ENCODE peak calls at places on chromosomes 16 and 17, in four cellular contexts. E is CD8-positive, alpha-beta memory T cell; X is SK-MEL-5; G is PC-3. S is an unnamed sample.

GRCh38 chr16:20415541-20415940 is 6.2 kb downstream of the ACSM5 start:
- DNase-seq in X (no peak), E (no peak), G (peak), S (no peak)

GRCh38 chr16:54335230-54335629 is 48.6 kb upstream of the IRX3 start:
- DNase-seq in X (no peak), E (no peak), G (no peak), S (no peak)

GRCh38 chr17:79875511-79875910 is 36.3 kb upstream of the CBX4 start:
- DNase-seq in X (no peak), G (peak), E (no peak), S (no peak)

GRCh38 chr16:12311309-12311708 is 334.8 kb downstream of the SNX29 start:
- DNase-seq in X (no peak), E (no peak), G (no peak), S (no peak)

GRCh38 chr16:14302031-14302398 is 230.9 kb downstream of the MRTFB start:
- DNase-seq in G (peak), X (peak), E (no peak), S (no peak)

GRCh38 chr17:57724729-57725125 is 20.4 kb downstream of the CCDC182 start:
- DNase-seq in E (no peak), X (no peak), G (no peak), S (no peak)

GRCh38 chr17:64097196-64097936 is 32.6 kb downstream of the ERN1 start:
- DNase-seq in X (no peak), E (no peak), G (peak), S (no peak)

GRCh38 chr17:17132746-17133145 is 73.4 kb downstream of the PLD6 start:
- DNase-seq in G (no peak), E (no peak), X (no peak), S (no peak)

GRCh38 chr16:48498761-48499600 is 111.0 kb downstream of the N4BP1 start:
- DNase-seq in E (no peak), X (no peak), G (peak), S (no peak)

GRCh38 chr17:1354022-1354421 is 46.0 kb downstream of the YWHAE start:
- DNase-seq in X (no peak), G (no peak), E (no peak), S (no peak)

GRCh38 chr17:79074650-79075432 is at the start of gene ENGASE:
- DNase-seq in G (peak), E (peak), X (peak), S (peak)

GRCh38 chr17:6592193-6592592 is 35.8 kb upstream of the PITPNM3 start:
- DNase-seq in G (peak), X (no peak), E (no peak), S (no peak)

GRCh38 chr17:50916708-50917417 is 50.7 kb upstream of the TOB1 start:
- DNase-seq in G (no peak), X (no peak), E (no peak), S (no peak)

S was measured in natural killer cell.